ENCODE peak calls at places on chromosomes 2 and 18, in seven cellular contexts. X is iPS-NIHi11; I is renal cortical epithelial cell; N is stimulated activated CD4-positive, alpha-beta T cell treated with anti-CD3 and anti-CD28 coated beads, Interleukin-4, amount 100 ng/mL, for 48 hours; K is heart right ventricle; C is fibroblast of the aortic adventitia; J is natural killer cell. M is an unnamed sample.

GRCh38 chr18:48952287-48953095 is 1.7 kb upstream of the SMAD7 start:
- DNase-seq in X (peak), I (no peak), N (peak), K (peak), C (peak), J (peak), M (peak)

GRCh38 chr2:98757904-98758421 is 27.0 kb upstream of the MGAT4A start:
- DNase-seq in X (no peak), I (peak), N (no peak), K (peak), C (peak), J (no peak), M (peak)

GRCh38 chr2:176124358-176125214 is 2.1 kb downstream of the HOXD9 start:
- DNase-seq in X (no peak), I (no peak), N (no peak), K (no peak), C (no peak), J (no peak), M (no peak)

GRCh38 chr18:22069916-22070315 is 99.5 kb upstream of the GATA6 start:
- DNase-seq in X (no peak), I (no peak), N (no peak), K (no peak), C (no peak), J (no peak), M (no peak)

GRCh38 chr18:40159141-40160017 is 1795.7 kb upstream of the PIK3C3 start:
- DNase-seq in X (peak), I (peak), N (no peak), K (no peak), C (no peak), J (no peak), M (peak)

GRCh38 chr2:119487434-119488244 is 36.6 kb downstream of the SCTR start:
- DNase-seq in X (no peak), I (peak), N (no peak), K (no peak), C (no peak), J (no peak), M (no peak)

GRCh38 chr2:106104332-106105062 is 89.6 kb downstream of the UXS1 start:
- DNase-seq in X (peak), I (peak), N (peak), K (no peak), C (peak), J (peak), M (peak)

GRCh38 chr2:54240515-54241219 is 15.4 kb downstream of the TSPYL6 start:
- DNase-seq in X (no peak), I (no peak), N (no peak), K (no peak), C (peak), J (no peak), M (peak)

GRCh38 chr2:166180951-166181812 is 53.4 kb upstream of the SCN1A start:
- DNase-seq in X (peak), I (peak), N (peak), K (peak), C (peak), J (no peak), M (peak)

GRCh38 chr2:205785507-205786222 is 103.4 kb downstream of the NRP2 start:
- DNase-seq in X (no peak), I (no peak), N (no peak), K (no peak), C (peak), J (no peak), M (no peak)

GRCh38 chr2:28356095-28356911 is 36.4 kb upstream of the FOSL2 start:
- DNase-seq in X (peak), I (peak), N (no peak), K (peak), C (peak), J (no peak), M (peak)

GRCh38 chr2:120622886-120623753 is 112.5 kb upstream of the GLI2 start:
- DNase-seq in X (no peak), I (no peak), N (no peak), K (no peak), C (no peak), J (no peak), M (no peak)

GRCh38 chr2:181234429-181235410 is 222.5 kb upstream of the ITGA4 start:
- DNase-seq in X (no peak), I (no peak), N (no peak), K (no peak), C (no peak), J (no peak), M (no peak)

GRCh38 chr18:31148580-31148979 is 14.1 kb downstream of the DSC1 start:
- DNase-seq in X (no peak), I (no peak), N (no peak), K (no peak), C (no peak), J (no peak), M (no peak)

GRCh38 chr18:69935319-69936190 is 12.1 kb downstream of the CD226 start:
- DNase-seq in X (no peak), I (peak), N (peak), K (no peak), C (no peak), J (peak), M (no peak)

GRCh38 chr18:77108001-77108692 is 24.4 kb downstream of the MBP start:
- DNase-seq in X (no peak), I (peak), N (no peak), K (no peak), C (peak), J (peak), M (peak)

GRCh38 chr18:45910405-45911023 is 56.6 kb downstream of the EPG5 start:
- DNase-seq in X (peak), I (peak), N (peak), K (peak), C (peak), J (peak), M (peak)

GRCh38 chr18:73717570-73717969 is 430.1 kb downstream of the FBXO15 start:
- DNase-seq in X (no peak), I (peak), N (no peak), K (no peak), C (peak), J (no peak), M (no peak)

GRCh38 chr2:39640107-39640506 is 25.6 kb upstream of the TMEM178A start:
- DNase-seq in X (no peak), I (no peak), N (no peak), K (peak), C (no peak), J (no peak), M (no peak)

GRCh38 chr2:68206779-68207178 is 45.6 kb downstream of the PPP3R1 start:
- DNase-seq in X (no peak), I (no peak), N (no peak), K (no peak), C (no peak), J (no peak), M (no peak)

GRCh38 chr18:27412551-27412950 is 227.4 kb upstream of the CHST9 start:
- DNase-seq in X (no peak), I (peak), N (no peak), K (no peak), C (no peak), J (no peak), M (no peak)

GRCh38 chr2:163471947-163472346 is 263.9 kb downstream of the FIGN start:
- DNase-seq in X (no peak), I (peak), N (no peak), K (no peak), C (peak), J (no peak), M (peak)

GRCh38 chr2:109132626-109133025 is 3.6 kb downstream of the SH3RF3 start:
- DNase-seq in X (no peak), I (no peak), N (no peak), K (no peak), C (no peak), J (no peak), M (no peak)

GRCh38 chr2:218813771-218814460 is 17.7 kb downstream of the PRKAG3 start:
- DNase-seq in X (no peak), I (no peak), N (no peak), K (no peak), C (no peak), J (no peak), M (no peak)

GRCh38 chr2:16617282-16618266 is 48.1 kb downstream of the CYRIA start:
- DNase-seq in X (peak), I (peak), N (no peak), K (no peak), C (peak), J (no peak), M (peak)

GRCh38 chr2:740446-741293 is 63.5 kb upstream of the TMEM18 start:
- DNase-seq in X (peak), I (peak), N (peak), K (peak), C (peak), J (no peak), M (peak)

GRCh38 chr18:59988098-59988706 is 88.4 kb downstream of the PMAIP1 start:
- DNase-seq in X (peak), I (peak), N (peak), K (no peak), C (peak), J (no peak), M (peak)

GRCh38 chr2:205814039-205814364 is 131.7 kb downstream of the NRP2 start:
- DNase-seq in X (no peak), I (peak), N (no peak), K (no peak), C (no peak), J (no peak), M (no peak)

GRCh38 chr2:118981627-118982026 is 39.6 kb downstream of the MARCO start:
- DNase-seq in X (no peak), I (no peak), N (no peak), K (no peak), C (no peak), J (no peak), M (no peak)

GRCh38 chr2:155115856-155116255 is 417.4 kb downstream of the KCNJ3 start:
- DNase-seq in X (no peak), I (no peak), N (no peak), K (no peak), C (no peak), J (no peak), M (no peak)

GRCh38 chr2:217832115-217832514 is 170.7 kb downstream of the TNS1 start:
- DNase-seq in X (no peak), I (no peak), N (no peak), K (no peak), C (no peak), J (no peak), M (no peak)

GRCh38 chr2:219642465-219643083 is 15.1 kb downstream of the SLC4A3 start:
- DNase-seq in X (peak), I (peak), N (peak), K (peak), C (peak), J (peak), M (peak)

GRCh38 chr2:237315170-237315880 is 98.6 kb downstream of the COL6A3 start:
- DNase-seq in X (peak), I (peak), N (no peak), K (peak), C (peak), J (no peak), M (peak)

M was measured in choroid plexus epithelial cell.